ENCODE peak calls at places on chromosomes 2 and 18, in six cellular contexts. B is PC-3, F is neural crest cell, G is mesothelial cell of epicardium, K is GM23338, T is choroid plexus epithelial cell. O is an unnamed sample.

GRCh38 chr2:148927010-148927409 is 52.0 kb downstream of the KIF5C start:
- DNase-seq in B (peak), F (no peak), G (no peak), K (no peak), T (no peak), O (no peak)

GRCh38 chr18:40925071-40925541 is 1029.9 kb upstream of the PIK3C3 start:
- DNase-seq in B (no peak), F (no peak), G (no peak), K (no peak), T (no peak), O (no peak)

GRCh38 chr2:44016282-44016681 is 20.5 kb upstream of the LRPPRC start:
- DNase-seq in B (peak), F (peak), G (peak), K (peak), T (peak), O (peak)

GRCh38 chr18:3839481-3840075 is 389.6 kb downstream of the TGIF1 start:
- DNase-seq in B (no peak), F (no peak), G (no peak), K (peak), T (no peak), O (no peak)

GRCh38 chr2:68715353-68716041 is 19.1 kb upstream of the ARHGAP25 start:
- DNase-seq in B (peak), F (peak), G (peak), K (peak), T (peak), O (peak)

GRCh38 chr2:14408695-14409094 is 223.8 kb upstream of the LRATD1 start:
- DNase-seq in B (no peak), F (no peak), G (no peak), K (no peak), T (no peak), O (no peak)

GRCh38 chr2:66874411-66874810 is 439.5 kb downstream of the MEIS1 start:
- DNase-seq in B (no peak), F (no peak), G (no peak), K (no peak), T (peak), O (no peak)

GRCh38 chr2:144362401-144362800 is 157.5 kb downstream of the ZEB2 start:
- DNase-seq in B (no peak), F (no peak), G (no peak), K (no peak), T (peak), O (peak)

GRCh38 chr2:195768454-195768853 is 111.4 kb downstream of the SLC39A10 start:
- DNase-seq in B (peak), F (no peak), G (no peak), K (no peak), T (peak), O (no peak)

GRCh38 chr2:149463328-149464002 is 124.1 kb downstream of the MMADHC start:
- DNase-seq in B (peak), F (no peak), G (no peak), K (no peak), T (no peak), O (no peak)

GRCh38 chr2:43133708-43134570 is 92.5 kb downstream of the ZFP36L2 start:
- DNase-seq in B (no peak), F (no peak), G (no peak), K (no peak), T (no peak), O (no peak)

GRCh38 chr2:32008811-32009478 is 1.9 kb downstream of the MEMO1 start:
- DNase-seq in B (peak), F (no peak), G (no peak), K (peak), T (peak), O (peak)

GRCh38 chr2:15122915-15123314 is 438.2 kb downstream of the NBAS start:
- DNase-seq in B (no peak), F (no peak), G (no peak), K (no peak), T (peak), O (peak)

GRCh38 chr2:39411186-39411944 is 25.7 kb downstream of the MAP4K3 start:
- DNase-seq in B (peak), F (no peak), G (no peak), K (no peak), T (peak), O (peak)

GRCh38 chr2:150485114-150485870 is 2.2 kb downstream of the RND3 start:
- DNase-seq in B (peak), F (peak), G (peak), K (peak), T (peak), O (peak)

GRCh38 chr18:79706006-79706405 is 26.4 kb downstream of the CTDP1 start:
- DNase-seq in B (no peak), F (no peak), G (no peak), K (no peak), T (no peak), O (no peak)

GRCh38 chr18:70459251-70459650 is 170.4 kb downstream of the SOCS6 start:
- DNase-seq in B (no peak), F (no peak), G (no peak), K (no peak), T (no peak), O (no peak)

GRCh38 chr2:200308421-200309295 is 2.2 kb downstream of the SPATS2L start:
- DNase-seq in B (peak), F (no peak), G (no peak), K (peak), T (peak), O (peak)

GRCh38 chr2:16046649-16047048 is 106.3 kb downstream of the MYCN start:
- DNase-seq in B (no peak), F (no peak), G (no peak), K (no peak), T (no peak), O (no peak)

GRCh38 chr2:44055664-44056063 is 59.9 kb upstream of the LRPPRC start:
- DNase-seq in B (no peak), F (no peak), G (no peak), K (peak), T (no peak), O (no peak)

GRCh38 chr2:111165084-111165483 is 44.4 kb downstream of the BCL2L11 start:
- DNase-seq in B (no peak), F (no peak), G (no peak), K (no peak), T (no peak), O (no peak)

GRCh38 chr18:59744271-59744721 is 47.1 kb upstream of the CCBE1 start:
- DNase-seq in B (peak), F (no peak), G (no peak), K (no peak), T (peak), O (peak)

GRCh38 chr2:108124733-108125132 is 115.0 kb upstream of the SULT1C3 start:
- DNase-seq in B (no peak), F (no peak), G (no peak), K (no peak), T (peak), O (no peak)

GRCh38 chr2:74991977-74992376 is 33.5 kb downstream of the POLE4 start:
- DNase-seq in B (no peak), F (no peak), G (no peak), K (peak), T (peak), O (no peak)

GRCh38 chr2:119024152-119024551 is 82.2 kb downstream of the MARCO start:
- DNase-seq in B (no peak), F (no peak), G (no peak), K (no peak), T (no peak), O (no peak)

GRCh38 chr18:12027480-12027879 is 46.2 kb downstream of the IMPA2 start:
- DNase-seq in B (no peak), F (no peak), G (no peak), K (no peak), T (no peak), O (no peak)

GRCh38 chr18:32760391-32760790 is 12.4 kb downstream of the KLHL14 start:
- DNase-seq in B (no peak), F (no peak), G (no peak), K (peak), T (no peak), O (no peak)

GRCh38 chr2:105388971-105389381 is 9.9 kb downstream of the FHL2 start:
- DNase-seq in B (no peak), F (no peak), G (no peak), K (no peak), T (peak), O (peak)

GRCh38 chr18:27789406-27789805 is 387.5 kb downstream of the CDH2 start:
- DNase-seq in B (peak), F (no peak), G (no peak), K (no peak), T (no peak), O (no peak)

GRCh38 chr18:59393381-59393780 is 34.3 kb upstream of the LMAN1 start:
- DNase-seq in B (no peak), F (no peak), G (no peak), K (no peak), T (no peak), O (no peak)

DNA sequence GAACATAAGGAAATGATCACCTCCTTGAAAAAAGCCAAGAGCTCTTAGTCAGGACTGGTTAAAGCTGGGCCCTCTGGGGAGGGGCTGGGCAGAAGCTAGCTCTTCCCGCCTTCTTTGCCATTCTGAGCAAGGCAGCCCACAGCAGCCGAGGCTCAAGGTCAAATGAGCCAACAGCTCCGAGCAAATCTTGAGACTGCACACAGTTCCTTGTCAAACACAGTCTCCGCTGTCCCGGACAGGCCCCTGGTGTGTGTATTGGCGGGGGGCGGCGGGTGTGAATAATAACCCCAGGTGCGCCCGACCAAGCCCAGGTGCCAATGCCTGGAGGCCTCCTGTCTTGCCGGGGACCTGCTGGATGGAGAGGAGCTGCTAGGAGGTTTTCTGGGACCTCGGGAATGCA is 46.4 kb upstream of the ACAA2 start:
- DNase-seq in B (no peak), F (no peak), G (no peak), K (no peak), T (no peak), O (no peak)
- TF ChIP-seq CTCF in B (no peak), F (no peak), G (no peak), K (no peak), T (no peak), O (no peak)

GRCh38 chr2:23505218-23505983 is 120.4 kb downstream of the KLHL29 start:
- DNase-seq in B (no peak), F (no peak), G (no peak), K (no peak), T (no peak), O (no peak)
- TF ChIP-seq CTCF in B (peak), F (no peak), G (no peak), K (peak), T (no peak), O (no peak)

GRCh38 chr2:64645014-64645418 is 8.7 kb downstream of the SERTAD2 start:
- DNase-seq in B (peak), F (peak), G (peak), K (peak), T (peak), O (peak)
- TF ChIP-seq CTCF in B (peak), F (no peak), G (no peak), K (no peak), T (no peak), O (no peak)

DNA sequence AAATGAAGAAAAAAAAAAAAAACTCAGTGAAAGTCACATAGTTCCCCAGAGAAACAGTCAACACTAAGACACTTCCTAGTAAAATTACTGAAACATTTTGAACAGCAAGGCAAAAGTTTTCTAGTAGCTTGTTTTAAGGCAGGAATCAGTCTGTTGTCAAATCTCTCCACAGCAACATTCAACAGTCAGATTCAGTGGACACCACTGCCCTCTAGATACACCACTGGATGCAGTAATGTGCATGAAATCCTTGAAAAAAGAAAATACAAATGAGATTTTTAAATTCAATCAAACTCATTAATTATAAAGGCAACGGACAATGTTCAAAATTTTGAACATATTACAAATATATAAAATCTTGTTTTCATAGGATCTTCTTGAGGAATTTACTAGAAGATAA is 46.4 kb downstream of the GRB14 start:
- DNase-seq in B (no peak), F (no peak), G (no peak), K (no peak), T (peak), O (no peak)
- TF ChIP-seq CTCF in B (peak), F (no peak), G (no peak), K (peak), T (peak), O (no peak)

GRCh38 chr2:219072741-219073140 is 12.0 kb upstream of the IHH start:
- DNase-seq in B (no peak), F (no peak), G (no peak), K (no peak), T (no peak), O (no peak)

GRCh38 chr2:219078126-219078525 is 17.4 kb upstream of the IHH start:
- DNase-seq in B (no peak), F (no peak), G (no peak), K (no peak), T (no peak), O (no peak)

GRCh38 chr2:219076253-219076652 is 15.5 kb upstream of the IHH start:
- DNase-seq in B (no peak), F (no peak), G (no peak), K (no peak), T (no peak), O (no peak)

GRCh38 chr2:219071189-219071816 is 10.6 kb upstream of the IHH start:
- DNase-seq in B (peak), F (no peak), G (no peak), K (no peak), T (no peak), O (peak)

DNA sequence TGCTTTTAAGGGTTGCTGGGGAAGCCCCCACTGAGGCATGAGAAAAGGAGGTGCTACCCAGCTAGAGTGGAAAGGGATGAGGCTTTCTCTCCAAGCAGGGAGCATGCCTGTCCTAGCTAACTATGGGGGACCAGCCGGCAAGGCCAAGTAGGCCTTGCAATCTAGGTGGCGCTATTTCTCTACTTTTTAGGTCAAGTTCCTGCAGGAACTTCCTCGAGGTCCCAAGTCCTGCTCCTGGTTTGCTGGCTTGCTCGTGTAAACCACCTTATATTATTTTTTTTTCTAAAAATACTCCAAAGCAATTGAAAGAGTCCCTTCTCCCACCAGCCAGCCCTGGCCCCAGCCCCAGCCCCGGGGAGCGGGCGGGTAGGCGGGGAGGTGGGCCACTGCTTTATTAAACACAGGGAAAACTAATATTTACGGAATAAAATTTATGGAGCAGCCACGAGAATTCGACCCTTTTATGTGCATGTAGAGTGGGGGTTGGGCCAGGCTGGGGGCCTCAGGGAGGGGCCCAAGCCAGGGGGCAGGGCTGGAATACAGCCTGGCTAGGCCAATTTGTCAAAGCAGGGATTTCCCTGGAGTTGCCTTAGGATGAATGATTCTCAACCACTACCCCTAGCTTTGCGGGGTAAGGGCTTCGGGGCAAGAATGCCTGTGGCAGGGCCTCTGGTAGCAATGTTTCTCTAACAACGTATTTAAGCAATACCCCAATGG is 12.8 kb upstream of the IHH start:
- DNase-seq in B (peak), F (peak), G (no peak), K (peak), T (peak), O (peak)
- TF ChIP-seq CTCF in B (peak), F (peak), G (peak), K (peak), T (peak), O (peak)

DNA sequence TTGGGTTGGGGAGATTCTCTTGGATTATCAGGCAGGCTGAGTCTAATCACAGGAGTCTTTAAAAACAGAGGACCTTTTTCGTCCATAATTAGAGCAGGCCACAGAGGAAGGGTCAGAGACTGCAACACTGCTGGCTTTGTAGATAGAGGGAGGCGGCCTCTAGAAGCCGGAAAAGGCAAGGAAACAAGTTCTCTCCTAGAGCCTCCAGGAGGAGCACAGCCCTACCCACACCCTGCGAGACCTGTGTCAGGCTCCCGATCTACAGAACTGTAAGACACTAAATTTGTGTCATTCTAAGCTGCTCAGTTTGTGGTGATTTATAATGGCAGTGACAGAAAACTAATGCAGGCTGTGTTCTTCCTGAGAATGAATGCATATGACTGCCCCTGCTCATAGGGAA is 15.3 kb downstream of the ID2 start:
- DNase-seq in B (no peak), F (no peak), G (no peak), K (no peak), T (no peak), O (no peak)
- TF ChIP-seq CTCF in B (no peak), F (no peak), G (no peak), K (no peak), T (no peak), O (no peak)